ENCODE peak calls at places on chromosomes 16 and 17, in nine cellular contexts. T, J, D, K, S, W, G, F and A are unnamed samples.

GRCh38 chr16:49440156-49441065 is 66.8 kb downstream of the C16orf78 start:
- DNase-seq in G (no peak), T (no peak), K (no peak), J (no peak), W (peak; percentile 27), S (no peak), F (no peak), D (peak; percentile 41), A (no peak)

GRCh38 chr17:8965394-8966168 is at the start of gene PIK3R5:
- DNase-seq in F (peak; percentile 94), W (no peak), D (peak; percentile 92), J (no peak), K (peak; percentile 93), T (peak; percentile 19), S (peak; percentile 94), G (no peak), A (peak; percentile 71)

GRCh38 chr17:29368926-29369325 is 21.2 kb upstream of the TAOK1 start:
- DNase-seq in S (no peak), W (no peak), T (peak; percentile 73), G (no peak), F (peak; percentile 87), K (no peak), D (no peak), J (no peak), A (no peak)

GRCh38 chr16:30375830-30376229 is 1.2 kb downstream of the MYL11 start:
- DNase-seq in W (no peak), J (no peak), S (no peak), T (no peak), G (no peak), K (no peak), F (peak; percentile 46), D (no peak), A (no peak)

GRCh38 chr17:51016099-51016498 is 104.6 kb downstream of the SPAG9 start:
- DNase-seq in F (no peak), G (no peak), D (no peak), S (no peak), K (no peak), W (no peak), J (no peak), T (no peak), A (no peak)

GRCh38 chr17:49727353-49727752 is 19.6 kb upstream of the SLC35B1 start:
- DNase-seq in J (no peak), S (no peak), W (no peak), F (no peak), T (no peak), K (no peak), G (no peak), D (no peak), A (no peak)

GRCh38 chr17:45092932-45093430 is 31.9 kb downstream of the NMT1 start:
- DNase-seq in F (no peak), G (peak; percentile 97), J (no peak), T (no peak), D (peak; percentile 73), K (no peak), W (no peak), S (no peak), A (no peak)

GRCh38 chr17:47978324-47978723 is 7.4 kb downstream of the CDK5RAP3 start:
- DNase-seq in G (no peak), W (peak; percentile 38), K (peak; percentile 79), T (peak; percentile 85), D (peak; percentile 71), S (peak; percentile 73), F (peak; percentile 95), J (no peak), A (no peak)

GRCh38 chr17:50316016-50316587 is 29.8 kb upstream of the XYLT2 start:
- DNase-seq in W (no peak), T (no peak), F (no peak), J (no peak), D (no peak), S (no peak), G (no peak), K (peak; percentile 65), A (no peak)

GRCh38 chr16:18984425-18985005 is 781 bp downstream of the TMC7 start:
- DNase-seq in F (no peak), D (no peak), G (no peak), S (no peak), T (no peak), W (no peak), K (no peak), J (no peak), A (no peak)
- TF ChIP-seq CTCF in F (no peak), D (no peak), G (no peak), S (no peak), T (no peak), W (no peak), K (no peak), J (no peak), A (no peak)

GRCh38 chr16:50781043-50781442 is 39.2 kb downstream of the CYLD start:
- DNase-seq in F (peak; percentile 81), D (no peak), W (no peak), J (no peak), G (no peak), K (no peak), S (no peak), T (no peak), A (no peak)
- TF ChIP-seq CTCF in F (peak; percentile 67), D (no peak), W (no peak), J (no peak), G (no peak), K (no peak), S (peak; percentile 15), T (no peak), A (peak; percentile 18)

GRCh38 chr17:17870292-17870691 is 33.5 kb upstream of the SREBF1 start:
- DNase-seq in J (no peak), W (no peak), D (no peak), F (peak; percentile 36), K (peak; percentile 26), G (no peak), S (no peak), T (no peak), A (no peak)
- TF ChIP-seq CTCF in J (no peak), W (no peak), D (no peak), F (peak; percentile 61), K (peak; percentile 3), G (no peak), S (no peak), T (no peak), A (no peak)

DNA sequence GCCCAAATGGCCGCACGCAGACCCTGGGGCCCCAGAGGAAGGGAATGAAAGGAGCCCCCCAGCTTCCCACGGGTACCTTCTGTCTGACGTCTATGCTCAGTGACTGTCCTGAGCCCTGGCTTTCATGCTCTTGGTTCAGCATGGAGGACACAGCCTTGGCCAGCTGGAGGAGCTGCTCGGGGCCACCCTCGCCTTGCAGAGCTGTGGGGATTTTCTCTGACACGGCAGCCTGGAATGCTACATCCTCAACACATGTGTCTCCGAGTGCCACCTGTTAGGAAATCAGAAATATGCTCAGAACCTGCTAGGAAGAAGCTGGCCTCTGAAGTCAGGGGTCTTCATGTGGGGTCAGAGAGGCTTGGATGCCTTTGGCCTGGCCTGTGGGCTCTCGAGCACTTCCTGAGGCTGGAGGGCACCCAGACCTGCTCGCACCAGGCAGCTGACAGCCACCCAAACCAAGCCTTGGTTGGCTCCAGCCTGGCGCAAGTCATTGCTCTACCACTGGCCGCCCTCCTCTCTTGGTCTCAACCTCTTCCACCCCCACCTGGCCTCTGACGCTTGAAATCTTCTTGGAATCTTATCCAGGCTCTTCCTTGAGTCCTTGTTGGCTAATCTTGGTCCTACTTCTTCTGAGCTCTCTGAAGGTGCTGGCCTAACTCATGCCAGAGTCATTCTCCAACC is 63.7 kb upstream of the BCO1 start:
- DNase-seq in T (no peak), S (no peak), K (no peak), D (no peak), F (no peak), W (no peak), G (peak; percentile 12), J (no peak), A (no peak)
- TF ChIP-seq CTCF in T (no peak), S (no peak), K (no peak), D (no peak), F (no peak), W (no peak), G (no peak), J (no peak), A (no peak)

DNA sequence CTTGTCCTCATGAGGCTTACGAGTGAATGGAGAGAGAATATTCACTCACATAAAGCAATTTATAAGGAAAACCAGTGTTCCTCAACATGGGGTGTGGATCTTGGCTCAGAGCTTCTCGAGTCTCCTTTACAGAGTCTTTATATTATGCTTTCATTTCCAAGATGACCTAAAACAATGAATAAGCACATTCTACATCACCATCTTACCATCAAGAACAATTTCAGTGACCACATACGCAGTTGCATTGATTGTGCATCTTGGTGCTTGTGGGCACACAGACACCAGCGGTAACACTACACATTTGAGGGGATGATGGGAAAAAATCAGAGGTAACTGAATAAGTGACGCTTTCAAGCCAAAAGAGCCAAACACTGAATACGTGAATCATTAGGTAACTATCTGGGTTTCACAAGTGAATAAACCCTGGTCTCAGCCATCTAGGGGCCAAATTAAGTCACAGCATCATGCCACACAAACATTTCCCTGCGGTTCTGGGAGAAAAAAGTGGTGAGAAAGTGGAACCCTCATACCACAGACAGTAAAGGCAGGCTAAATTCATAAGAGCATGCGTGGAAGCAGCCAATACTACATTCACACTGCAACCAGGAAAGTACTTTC is 9.4 kb downstream of the CWC25 start:
- DNase-seq in S (no peak), D (no peak), J (no peak), F (peak; percentile 39), W (no peak), K (peak; percentile 34), T (no peak), G (peak; percentile 39), A (no peak)
- TF ChIP-seq CTCF in S (peak; percentile 25), D (peak; percentile 11), J (no peak), F (peak; percentile 9), W (peak; percentile 21), K (peak; percentile 6), T (peak; percentile 41), G (peak; percentile 41), A (no peak)

DNA sequence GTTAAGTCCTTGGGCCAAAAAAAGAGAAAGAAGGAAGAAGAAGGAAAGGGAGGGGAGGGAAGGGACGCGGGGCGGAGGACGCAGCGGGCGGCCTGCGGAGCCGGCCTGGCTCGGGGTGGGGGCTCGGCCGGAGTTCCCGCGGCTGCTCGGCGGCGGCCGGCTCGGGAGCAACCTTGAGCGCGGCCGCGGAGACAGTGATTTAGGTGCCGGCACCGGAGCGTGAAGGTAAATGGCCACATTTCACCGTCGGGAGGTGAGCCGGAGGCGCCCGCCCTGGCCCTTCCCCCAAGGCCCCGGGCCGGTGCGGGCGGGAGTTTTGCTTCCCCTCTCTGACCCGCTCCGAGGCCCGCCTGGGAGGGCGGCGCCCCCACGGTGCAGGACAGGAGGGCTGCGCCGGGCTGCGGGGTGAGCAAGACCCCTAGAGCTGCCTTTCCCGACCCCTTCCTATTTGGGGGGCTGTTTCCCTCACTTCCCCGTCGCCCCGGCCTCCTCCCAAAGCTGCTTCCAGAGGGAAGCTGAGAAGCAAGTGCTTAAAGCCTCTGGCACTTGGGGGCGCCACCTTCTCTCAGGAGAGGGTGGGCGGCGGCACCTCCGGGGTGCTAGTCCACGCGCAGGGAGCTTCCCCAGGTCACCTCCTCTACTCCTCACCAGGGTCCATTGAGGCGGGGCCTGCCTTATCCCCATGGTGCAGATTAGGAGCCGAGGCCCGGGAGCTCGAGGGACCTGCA is 56.5 kb downstream of the MRM1 start:
- DNase-seq in F (peak; percentile 86), S (peak; percentile 25), W (no peak), G (no peak), K (no peak), T (peak; percentile 50), J (no peak), D (peak; percentile 52), A (no peak)
- TF ChIP-seq CTCF in F (peak; percentile 83), S (no peak), W (no peak), G (peak; percentile 60), K (no peak), T (peak; percentile 53), J (no peak), D (no peak), A (no peak)

GRCh38 chr17:72826602-72827001 is 265.9 kb downstream of the SLC39A11 start:
- DNase-seq in F (no peak), S (no peak), J (no peak), T (no peak), G (peak; percentile 10), W (no peak), D (no peak), K (no peak), A (no peak)
- TF ChIP-seq CTCF in F (no peak), S (no peak), J (no peak), T (no peak), G (no peak), W (peak; percentile 11), D (no peak), K (no peak), A (no peak)